ENCODE peak calls at places on chromosomes 3 and 15, in eight cellular contexts. One of them, this sample, is unnamed.

GRCh38 chr15:82044373-82045178 is 1.2 kb downstream of the MEX3B start:
- DNase-seq in omental fat pad: no peak
- DNase-seq in stimulated activated CD4-positive, alpha-beta T cell treated with anti-CD3 and anti-CD28 coated beads, Interleukin-15, amount 100 ng/mL, for 1 hour: no peak
- DNase-seq in cardiac fibroblast: peak
- DNase-seq in T-helper 17 cell: no peak
- DNase-seq in GDM1: peak
- DNase-seq in AG04450: peak
- DNase-seq in effector CD8-positive, alpha-beta T cell: peak
- DNase-seq in this sample: peak

GRCh38 chr15:36775209-36775608 is 195.8 kb downstream of the CDIN1 start:
- DNase-seq in T-helper 17 cell: no peak
- DNase-seq in GDM1: no peak
- DNase-seq in omental fat pad: no peak
- DNase-seq in stimulated activated CD4-positive, alpha-beta T cell treated with anti-CD3 and anti-CD28 coated beads, Interleukin-15, amount 100 ng/mL, for 1 hour: no peak
- DNase-seq in AG04450: no peak
- DNase-seq in effector CD8-positive, alpha-beta T cell: no peak
- DNase-seq in cardiac fibroblast: no peak
- DNase-seq in this sample: no peak

GRCh38 chr3:60698117-60698516 is 553.1 kb downstream of the FHIT start:
- DNase-seq in stimulated activated CD4-positive, alpha-beta T cell treated with anti-CD3 and anti-CD28 coated beads, Interleukin-15, amount 100 ng/mL, for 1 hour: no peak
- DNase-seq in T-helper 17 cell: no peak
- DNase-seq in effector CD8-positive, alpha-beta T cell: no peak
- DNase-seq in omental fat pad: no peak
- DNase-seq in cardiac fibroblast: no peak
- DNase-seq in AG04450: no peak
- DNase-seq in GDM1: no peak
- DNase-seq in this sample: no peak

GRCh38 chr3:48402907-48403306 is 27.0 kb downstream of the PLXNB1 start:
- DNase-seq in stimulated activated CD4-positive, alpha-beta T cell treated with anti-CD3 and anti-CD28 coated beads, Interleukin-15, amount 100 ng/mL, for 1 hour: no peak
- DNase-seq in cardiac fibroblast: no peak
- DNase-seq in omental fat pad: no peak
- DNase-seq in T-helper 17 cell: no peak
- DNase-seq in AG04450: no peak
- DNase-seq in effector CD8-positive, alpha-beta T cell: no peak
- DNase-seq in GDM1: no peak
- DNase-seq in this sample: no peak

GRCh38 chr3:100463646-100464155 is 28.7 kb upstream of the TMEM45A start:
- DNase-seq in effector CD8-positive, alpha-beta T cell: no peak
- DNase-seq in AG04450: no peak
- DNase-seq in GDM1: no peak
- DNase-seq in omental fat pad: no peak
- DNase-seq in T-helper 17 cell: no peak
- DNase-seq in cardiac fibroblast: no peak
- DNase-seq in stimulated activated CD4-positive, alpha-beta T cell treated with anti-CD3 and anti-CD28 coated beads, Interleukin-15, amount 100 ng/mL, for 1 hour: no peak
- DNase-seq in this sample: no peak

GRCh38 chr15:36090276-36090946 is 489.0 kb upstream of the CDIN1 start:
- DNase-seq in cardiac fibroblast: no peak
- DNase-seq in GDM1: no peak
- DNase-seq in omental fat pad: no peak
- DNase-seq in stimulated activated CD4-positive, alpha-beta T cell treated with anti-CD3 and anti-CD28 coated beads, Interleukin-15, amount 100 ng/mL, for 1 hour: no peak
- DNase-seq in AG04450: no peak
- DNase-seq in effector CD8-positive, alpha-beta T cell: no peak
- DNase-seq in T-helper 17 cell: no peak
- DNase-seq in this sample: no peak

GRCh38 chr3:153783106-153783505 is 338.1 kb upstream of the ARHGEF26 start:
- DNase-seq in omental fat pad: no peak
- DNase-seq in cardiac fibroblast: peak
- DNase-seq in T-helper 17 cell: no peak
- DNase-seq in effector CD8-positive, alpha-beta T cell: no peak
- DNase-seq in GDM1: no peak
- DNase-seq in stimulated activated CD4-positive, alpha-beta T cell treated with anti-CD3 and anti-CD28 coated beads, Interleukin-15, amount 100 ng/mL, for 1 hour: no peak
- DNase-seq in AG04450: no peak
- DNase-seq in this sample: no peak

GRCh38 chr3:197913981-197914380 is 36.0 kb upstream of the RPL35A start:
- DNase-seq in GDM1: no peak
- DNase-seq in effector CD8-positive, alpha-beta T cell: no peak
- DNase-seq in AG04450: no peak
- DNase-seq in T-helper 17 cell: no peak
- DNase-seq in stimulated activated CD4-positive, alpha-beta T cell treated with anti-CD3 and anti-CD28 coated beads, Interleukin-15, amount 100 ng/mL, for 1 hour: no peak
- DNase-seq in omental fat pad: no peak
- DNase-seq in cardiac fibroblast: no peak
- DNase-seq in this sample: no peak

GRCh38 chr3:153513236-153513635 is 351.2 kb downstream of the RAP2B start:
- DNase-seq in omental fat pad: no peak
- DNase-seq in cardiac fibroblast: peak
- DNase-seq in effector CD8-positive, alpha-beta T cell: no peak
- DNase-seq in AG04450: no peak
- DNase-seq in stimulated activated CD4-positive, alpha-beta T cell treated with anti-CD3 and anti-CD28 coated beads, Interleukin-15, amount 100 ng/mL, for 1 hour: no peak
- DNase-seq in T-helper 17 cell: no peak
- DNase-seq in GDM1: no peak
- DNase-seq in this sample: peak

GRCh38 chr15:65881766-65882434 is 12.6 kb downstream of the RAB11A start:
- DNase-seq in GDM1: no peak
- DNase-seq in cardiac fibroblast: no peak
- DNase-seq in AG04450: no peak
- DNase-seq in omental fat pad: no peak
- DNase-seq in T-helper 17 cell: no peak
- DNase-seq in stimulated activated CD4-positive, alpha-beta T cell treated with anti-CD3 and anti-CD28 coated beads, Interleukin-15, amount 100 ng/mL, for 1 hour: no peak
- DNase-seq in effector CD8-positive, alpha-beta T cell: no peak
- DNase-seq in this sample: no peak

This sample was measured in KBM-7.